ENCODE peak calls at places on chromosomes 11 and 22, in nine cellular contexts. K, M, W, U, H, G, A, E and J are unnamed samples.

GRCh38 chr11:132848336-132848735 is 684.0 kb downstream of the OPCML start:
- DNase-seq in E (no peak), U (no peak), K (no peak), G (no peak), A (no peak), W (no peak), H (no peak), M (no peak), J (no peak)

GRCh38 chr11:27699926-27700350 is 317 bp downstream of the BDNF start:
- DNase-seq in M (no peak), H (no peak), K (no peak), A (no peak), G (no peak), E (no peak), U (no peak), W (no peak), J (no peak)

GRCh38 chr11:96017872-96018271 is 94.0 kb upstream of the MTMR2 start:
- DNase-seq in E (peak), G (no peak), A (no peak), K (no peak), W (no peak), U (no peak), H (no peak), M (no peak), J (no peak)

GRCh38 chr22:36374603-36375024 is 13.2 kb downstream of the MYH9 start:
- DNase-seq in W (no peak), A (no peak), M (peak), K (no peak), E (peak), G (no peak), U (no peak), H (no peak), J (no peak)

GRCh38 chr11:32792111-32792947 is 2.1 kb downstream of the CCDC73 start:
- DNase-seq in H (no peak), A (no peak), G (no peak), E (no peak), W (no peak), K (no peak), U (no peak), M (no peak), J (no peak)

GRCh38 chr22:27541831-27542230 is 259.7 kb downstream of the MN1 start:
- DNase-seq in M (no peak), K (no peak), W (no peak), G (no peak), U (no peak), A (no peak), E (no peak), H (no peak), J (no peak)

GRCh38 chr11:88435405-88435804 is 97.9 kb upstream of the CTSC start:
- DNase-seq in U (no peak), M (no peak), A (no peak), H (no peak), W (no peak), G (no peak), E (no peak), K (no peak), J (no peak)

GRCh38 chr11:130168105-130168504 is 8.5 kb downstream of the ST14 start:
- DNase-seq in H (no peak), A (no peak), K (no peak), E (peak), U (no peak), M (peak), G (no peak), W (no peak), J (no peak)

GRCh38 chr11:37571248-37571647 is 973.2 kb upstream of the RAG2 start:
- DNase-seq in H (no peak), U (no peak), M (no peak), K (no peak), G (no peak), W (no peak), A (no peak), E (no peak), J (no peak)